ENCODE peak calls at places on chromosomes 1 and 21, in six cellular contexts. S is A549, L is HepG2, X is upper lobe of left lung, I is K562, W is GM12878. H is an unnamed sample.

GRCh38 chr1:23522244-23523013 is 8.6 kb downstream of the E2F2 start:
- ATAC-seq in X (no peak), S (no peak), L (no peak), W (peak; percentile 2), I (no peak), H (no peak)

GRCh38 chr1:18681423-18681835 is 50.8 kb downstream of the PAX7 start:
- ATAC-seq in W (peak; percentile 62), X (no peak), I (peak; percentile 91), S (peak; percentile 92), L (peak; percentile 55), H (no peak)

GRCh38 chr1:22228505-22228911 is 85.6 kb upstream of the WNT4 start:
- ATAC-seq in W (no peak), X (peak; percentile 20), I (no peak), L (no peak), S (peak; percentile 57), H (no peak)

GRCh38 chr1:19743180-19743579 is 56.5 kb downstream of the TMCO4 start:
- ATAC-seq in L (no peak), I (no peak), S (no peak), X (no peak), W (no peak), H (no peak)

GRCh38 chr1:43850599-43851233 is 82.9 kb upstream of the ARTN start:
- ATAC-seq in L (no peak), X (no peak), W (no peak), S (no peak), I (no peak), H (no peak)

GRCh38 chr1:62493656-62494055 is 56.8 kb downstream of the USP1 start:
- ATAC-seq in W (no peak), I (no peak), S (no peak), L (no peak), X (no peak), H (no peak)

GRCh38 chr1:204507317-204508105 is 8.7 kb upstream of the MDM4 start:
- ATAC-seq in S (peak; percentile 62), W (peak; percentile 22), L (peak; percentile 36), X (peak; percentile 7), I (peak; percentile 56), H (peak; percentile 26)

GRCh38 chr1:240737268-240737667 is 125.3 kb upstream of the GREM2 start:
- ATAC-seq in L (no peak), X (no peak), I (no peak), W (no peak), S (no peak), H (no peak)

GRCh38 chr1:7262611-7263010 is 477.4 kb downstream of the CAMTA1 start:
- ATAC-seq in I (no peak), S (no peak), X (no peak), L (no peak), W (no peak), H (no peak)

GRCh38 chr1:176717052-176717754 is 254.2 kb downstream of the PAPPA2 start:
- ATAC-seq in L (no peak), I (peak; percentile 93), S (no peak), X (no peak), W (peak; percentile 46), H (no peak)

GRCh38 chr1:115811140-115811828 is 29.6 kb downstream of the NHLH2 start:
- ATAC-seq in X (peak; percentile 85), W (peak; percentile 34), L (no peak), S (no peak), I (no peak), H (no peak)

GRCh38 chr21:23853796-23854379 is 1753.4 kb downstream of the MRPL39 start:
- ATAC-seq in I (peak; percentile 91), W (peak; percentile 64), S (no peak), X (no peak), L (peak; percentile 63), H (no peak)

GRCh38 chr1:153764315-153764714 is 10.9 kb upstream of the SLC27A3 start:
- ATAC-seq in W (no peak), S (no peak), I (no peak), X (no peak), L (no peak), H (no peak)

GRCh38 chr1:162475089-162475488 is 22.5 kb upstream of the UHMK1 start:
- ATAC-seq in X (no peak), W (no peak), I (peak; percentile 43), S (no peak), L (no peak), H (no peak)

GRCh38 chr1:38424677-38425076 is 378.1 kb upstream of the POU3F1 start:
- ATAC-seq in W (no peak), X (no peak), S (no peak), I (no peak), L (no peak), H (no peak)

GRCh38 chr1:54372978-54373377 is 33.2 kb downstream of the SSBP3 start:
- ATAC-seq in L (no peak), S (no peak), X (no peak), W (peak; percentile 45), I (no peak), H (no peak)

GRCh38 chr1:6052543-6053205 is 7.0 kb downstream of the KCNAB2 start:
- ATAC-seq in L (peak; percentile 71), X (no peak), I (peak; percentile 86), W (peak; percentile 35), S (peak; percentile 77), H (peak; percentile 36)

GRCh38 chr1:206471415-206471801 is 1.1 kb downstream of the IKBKE start:
- ATAC-seq in W (peak; percentile 57), I (no peak), S (no peak), L (no peak), X (no peak), H (no peak)

GRCh38 chr1:9426291-9426711 is 113.0 kb upstream of the SLC25A33 start:
- ATAC-seq in X (no peak), I (no peak), W (peak; percentile 84), S (no peak), L (no peak), H (no peak)

GRCh38 chr1:245215071-245215470 is 60.3 kb downstream of the KIF26B start:
- ATAC-seq in I (no peak), S (peak; percentile 30), L (no peak), W (no peak), X (no peak), H (no peak)

GRCh38 chr1:244449936-244450508 is 1.7 kb downstream of the ADSS2 start:
- ATAC-seq in W (no peak), I (no peak), S (no peak), X (no peak), L (no peak), H (no peak)

GRCh38 chr1:59151387-59151761 is 145.5 kb upstream of the FGGY start:
- ATAC-seq in X (no peak), L (no peak), W (no peak), S (peak; percentile 39), I (no peak), H (peak; percentile 6)

GRCh38 chr1:175269151-175269550 is 76.6 kb upstream of the KIAA0040 start:
- ATAC-seq in I (no peak), W (no peak), X (no peak), L (no peak), S (no peak), H (no peak)

GRCh38 chr1:212040629-212041028 is 5.1 kb downstream of the DTL start:
- ATAC-seq in L (peak; percentile 82), I (no peak), W (peak; percentile 46), S (peak; percentile 40), X (no peak), H (no peak)

GRCh38 chr1:153058154-153058553 is 842 bp upstream of the SPRR2A start:
- ATAC-seq in L (no peak), I (peak; percentile 51), W (no peak), X (no peak), S (peak; percentile 65), H (no peak)

GRCh38 chr21:32351428-32351827 is 41.4 kb downstream of the URB1 start:
- ATAC-seq in X (no peak), S (no peak), L (no peak), I (no peak), W (no peak), H (no peak)

GRCh38 chr1:236716160-236716559 is 29.9 kb downstream of the ACTN2 start:
- ATAC-seq in I (no peak), X (no peak), L (no peak), S (no peak), W (no peak), H (peak; percentile 28)

GRCh38 chr21:38990424-38990794 is 184.7 kb downstream of the ETS2 start:
- ATAC-seq in I (no peak), S (no peak), X (no peak), L (peak; percentile 15), W (no peak), H (no peak)

GRCh38 chr21:38989097-38989744 is 183.5 kb downstream of the ETS2 start:
- ATAC-seq in X (no peak), L (no peak), I (no peak), S (no peak), W (no peak), H (no peak)

GRCh38 chr21:38987551-38988210 is 182.0 kb downstream of the ETS2 start:
- ATAC-seq in L (no peak), X (no peak), I (no peak), S (no peak), W (no peak), H (no peak)

GRCh38 chr21:38988211-38989096 is 182.7 kb downstream of the ETS2 start:
- ATAC-seq in W (no peak), S (no peak), X (no peak), I (no peak), L (no peak), H (no peak)

GRCh38 chr21:38989745-38990423 is 184.2 kb downstream of the ETS2 start:
- ATAC-seq in I (no peak), X (peak; percentile 31), W (no peak), S (no peak), L (peak; percentile 98), H (no peak)
- TF ChIP-seq EP300 in I (no peak), X (no peak), W (no peak), S (no peak), L (peak; percentile 41), H (no peak)

GRCh38 chr1:229370601-229371021 is 27.8 kb upstream of the CCSAP start:
- ATAC-seq in S (no peak), L (no peak), W (peak; percentile 26), I (no peak), X (no peak), H (no peak)
- TF ChIP-seq CTCF in S (no peak), L (no peak), W (no peak), I (no peak), X (no peak), H (no peak)

GRCh38 chr21:38942617-38943245 is 137.0 kb downstream of the ETS2 start:
- ATAC-seq in W (no peak), S (no peak), X (no peak), L (no peak), I (no peak), H (no peak)
- TF ChIP-seq EP300 in W (no peak), S (no peak), X (no peak), L (no peak), I (no peak), H (no peak)

GRCh38 chr21:34632498-34632897 is 17.6 kb upstream of the RCAN1 start:
- ATAC-seq in L (no peak), S (no peak), W (no peak), I (no peak), X (no peak), H (no peak)

GRCh38 chr21:34636961-34637360 is 22.0 kb upstream of the RCAN1 start:
- ATAC-seq in X (no peak), S (no peak), I (no peak), W (no peak), L (no peak), H (no peak)

GRCh38 chr21:34630536-34631143 is 15.7 kb upstream of the RCAN1 start:
- ATAC-seq in W (peak; percentile 92), X (no peak), I (peak; percentile 88), L (peak; percentile 80), S (peak; percentile 82), H (peak; percentile 67)

GRCh38 chr21:34639250-34639649 is 24.3 kb upstream of the RCAN1 start:
- ATAC-seq in W (peak; percentile 13), S (no peak), L (no peak), X (no peak), I (no peak), H (no peak)

GRCh38 chr21:34635307-34635706 is 20.4 kb upstream of the RCAN1 start:
- ATAC-seq in I (peak; percentile 85), S (no peak), X (no peak), L (no peak), W (no peak), H (no peak)
- TF ChIP-seq CTCF in I (peak; percentile 82), S (peak; percentile 14), X (peak; percentile 7), L (peak; percentile 45), W (peak; percentile 44), H (no peak)

H was measured in gastroesophageal sphincter.